ENCODE peak calls at places on chromosome 17, in five cellular contexts. M, C, I, X and B are unnamed samples.

GRCh38 chr17:75927286-75927922 is 13.4 kb downstream of the FBF1 start:
- DNase-seq in M (peak; percentile 27), C (no peak), I (no peak), X (no peak), B (no peak)

GRCh38 chr17:38605852-38606645 is at the start of gene SRCIN1:
- DNase-seq in M (peak; percentile 74), C (peak; percentile 32), I (no peak), X (peak; percentile 45), B (peak; percentile 65)

GRCh38 chr17:64095144-64095882 is 34.6 kb downstream of the ERN1 start:
- DNase-seq in M (no peak), C (no peak), I (no peak), X (no peak), B (no peak)

GRCh38 chr17:41284043-41284442 is 8.5 kb downstream of the KRTAP9-7 start:
- DNase-seq in M (no peak), C (no peak), I (no peak), X (no peak), B (no peak)

GRCh38 chr17:58317421-58318064 is 11.1 kb downstream of the TSPOAP1 start:
- DNase-seq in M (peak; percentile 69), C (peak; percentile 80), I (no peak), X (no peak), B (no peak)

GRCh38 chr17:28726396-28726911 is 421 bp upstream of the TLCD1 start:
- DNase-seq in M (peak; percentile 79), C (peak; percentile 76), I (no peak), X (no peak), B (no peak)

GRCh38 chr17:67528751-67529436 is 151.8 kb downstream of the PITPNC1 start:
- DNase-seq in M (peak; percentile 71), C (no peak), I (peak; percentile 26), X (peak; percentile 27), B (peak; percentile 32)

GRCh38 chr17:17416007-17416399 is 60.8 kb upstream of the MED9 start:
- DNase-seq in M (no peak), C (peak; percentile 31), I (peak; percentile 34), X (no peak), B (no peak)

GRCh38 chr17:79948918-79949645 is 86.6 kb downstream of the TBC1D16 start:
- DNase-seq in M (no peak), C (no peak), I (no peak), X (no peak), B (no peak)

DNA sequence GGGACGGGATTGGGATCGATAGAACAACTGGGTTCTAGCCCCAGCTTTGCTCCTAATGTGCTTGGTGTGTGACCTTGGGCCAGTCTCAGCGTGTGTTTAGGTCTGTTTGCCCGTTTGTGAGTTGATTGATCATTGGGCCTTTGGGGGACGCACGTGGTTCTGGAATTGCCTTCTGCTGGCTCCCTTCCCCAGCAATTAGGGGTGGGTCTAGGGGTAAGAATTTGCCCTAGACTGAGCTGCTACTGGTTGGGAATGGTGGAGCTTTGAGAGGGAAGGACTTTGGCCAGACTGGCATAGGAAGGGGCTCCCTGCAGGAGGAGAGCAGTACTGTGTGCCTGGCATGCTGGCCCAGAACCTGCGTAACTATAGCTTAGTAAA is 1.5 kb downstream of the SPNS2 start:
- DNase-seq in M (no peak), C (no peak), I (no peak), X (no peak), B (no peak)
- H3K27ac ChIP-seq in M (no peak overlapping the region), C (no peak overlapping the region), I (peak overlapping the region; percentile 61), X (peak overlapping the region; percentile 44), B (peak overlapping the region; percentile 74)

DNA sequence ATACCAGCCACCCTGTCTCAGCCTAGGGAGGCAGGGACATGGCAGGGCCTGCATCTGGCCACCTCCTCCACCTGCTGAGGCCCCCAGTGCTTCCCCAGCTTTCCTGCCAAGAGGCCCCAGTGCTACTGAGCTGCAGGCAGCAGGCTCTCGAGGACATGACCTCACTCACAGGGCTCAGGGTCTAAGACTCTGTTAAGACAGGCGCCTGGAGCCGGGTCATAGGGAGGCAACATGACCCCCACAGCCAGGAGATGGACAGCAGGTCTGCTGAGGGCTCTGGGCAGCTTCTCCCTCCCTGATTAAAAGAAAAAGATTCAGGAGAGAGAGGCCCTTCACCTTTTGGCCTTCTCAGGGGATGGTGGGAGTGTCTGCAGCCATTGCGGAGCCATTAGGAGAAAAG is 23.2 kb upstream of the FASN start:
- DNase-seq in M (no peak), C (no peak), I (no peak), X (no peak), B (no peak)
- H3K27ac ChIP-seq in M (no peak overlapping the region), C (no peak overlapping the region), I (no peak overlapping the region), X (no peak overlapping the region), B (no peak overlapping the region)

GRCh38 chr17:77414811-77415400 is 274.1 kb downstream of the SEC14L1 start:
- DNase-seq in M (no peak), C (no peak), I (no peak), X (no peak), B (no peak)

GRCh38 chr17:77408284-77408683 is 267.5 kb downstream of the SEC14L1 start:
- DNase-seq in M (peak; percentile 37), C (no peak), I (no peak), X (no peak), B (no peak)

GRCh38 chr17:77407321-77408277 is 266.8 kb downstream of the SEC14L1 start:
- DNase-seq in M (peak; percentile 33), C (no peak), I (no peak), X (no peak), B (no peak)

GRCh38 chr17:77409282-77410161 is 268.8 kb downstream of the SEC14L1 start:
- DNase-seq in M (peak; percentile 69), C (peak; percentile 55), I (no peak), X (no peak), B (no peak)

GRCh38 chr17:77410470-77410869 is 269.7 kb downstream of the SEC14L1 start:
- DNase-seq in M (no peak), C (no peak), I (no peak), X (no peak), B (no peak)
- H3K27ac ChIP-seq in M (peak overlapping the region; percentile 81), C (peak overlapping the region; percentile 67), I (peak overlapping the region; percentile 65), X (no peak overlapping the region), B (no peak overlapping the region)

GRCh38 chr17:65941500-65941899 is 250.4 kb downstream of the CEP112 start:
- DNase-seq in M (no peak), C (no peak), I (no peak), X (no peak), B (no peak)
- H3K27ac ChIP-seq in M (no peak overlapping the region), C (no peak overlapping the region), I (no peak overlapping the region), X (no peak overlapping the region), B (no peak overlapping the region)

GRCh38 chr17:51908841-51909537 is 249.5 kb downstream of the CA10 start:
- DNase-seq in M (no peak), C (no peak), I (no peak), X (no peak), B (no peak)

GRCh38 chr17:51909971-51910370 is 248.5 kb downstream of the CA10 start:
- DNase-seq in M (no peak), C (no peak), I (no peak), X (no peak), B (no peak)

GRCh38 chr17:51901242-51901641 is 257.3 kb downstream of the CA10 start:
- DNase-seq in M (no peak), C (no peak), I (no peak), X (no peak), B (no peak)

GRCh38 chr17:51907041-51907440 is 251.5 kb downstream of the CA10 start:
- DNase-seq in M (no peak), C (no peak), I (no peak), X (no peak), B (no peak)

GRCh38 chr17:51904379-51904778 is 254.1 kb downstream of the CA10 start:
- DNase-seq in M (no peak), C (no peak), I (no peak), X (no peak), B (no peak)
- H3K27ac ChIP-seq in M (no peak overlapping the region), C (no peak overlapping the region), I (no peak overlapping the region), X (no peak overlapping the region), B (no peak overlapping the region)

GRCh38 chr17:81939218-81939617 is 2.1 kb upstream of the PYCR1 start:
- DNase-seq in M (no peak), C (no peak), I (no peak), X (no peak), B (no peak)
- H3K27ac ChIP-seq in M (no peak overlapping the region), C (no peak overlapping the region), I (peak overlapping the region; percentile 98), X (no peak overlapping the region), B (no peak overlapping the region)